ENCODE peak calls at places on chromosome 6, in eight cellular contexts. F, N, U, Z, M, D, J and R are unnamed samples. For H3K9me3, the result is how much of the 10 kb centered on the place peaks cover.

GRCh38 chr6:2237001-2237400 is 8.4 kb downstream of the GMDS start:
- DNase-seq in F (peak), N (no peak), U (no peak), Z (no peak), M (no peak), D (no peak), J (peak), R (no peak)

GRCh38 chr6:158619922-158620801 is 24.4 kb downstream of the DYNLT1 start:
- DNase-seq in F (no peak), N (no peak), U (no peak), Z (no peak), M (no peak), D (no peak), J (no peak), R (no peak)

GRCh38 chr6:16334671-16335070 is 96.3 kb downstream of the GMPR start:
- DNase-seq in F (peak), N (no peak), U (peak), Z (peak), M (no peak), D (peak), J (no peak), R (no peak)

GRCh38 chr6:137271245-137272183 is 52.3 kb upstream of the IFNGR1 start:
- DNase-seq in F (peak), N (peak), U (peak), Z (peak), M (no peak), D (no peak), J (peak), R (no peak)

GRCh38 chr6:16742116-16742515 is 19.1 kb downstream of the ATXN1 start:
- DNase-seq in F (peak), N (no peak), U (no peak), Z (no peak), M (no peak), D (no peak), J (no peak), R (no peak)

GRCh38 chr6:127118505-127119360 is at the start of gene RSPO3:
- DNase-seq in F (peak), N (no peak), U (peak), Z (peak), M (no peak), D (no peak), J (no peak), R (no peak)

GRCh38 chr6:163199371-163199770 is 215.1 kb upstream of the QKI start:
- DNase-seq in F (no peak), N (no peak), U (no peak), Z (no peak), M (no peak), D (no peak), J (no peak), R (no peak)

GRCh38 chr6:74690365-74690764 is 515.5 kb downstream of the COL12A1 start:
- DNase-seq in F (peak), N (no peak), U (no peak), Z (no peak), M (no peak), D (no peak), J (no peak), R (no peak)

GRCh38 chr6:108697646-108698161 is 137.0 kb downstream of the FOXO3 start:
- DNase-seq in F (no peak), N (no peak), U (no peak), Z (no peak), M (no peak), D (no peak), J (no peak), R (no peak)

GRCh38 chr6:68634503-68635411 is at the start of gene ADGRB3:
- DNase-seq in F (peak), N (peak), U (peak), Z (peak), M (peak), D (peak), J (no peak), R (no peak)

GRCh38 chr6:22512716-22513452 is 56.5 kb upstream of the HDGFL1 start:
- DNase-seq in F (no peak), N (no peak), U (no peak), Z (peak), M (no peak), D (no peak), J (no peak), R (no peak)

GRCh38 chr6:76697585-76697984 is 625.1 kb upstream of the IMPG1 start:
- DNase-seq in F (peak), N (no peak), U (no peak), Z (no peak), M (no peak), D (no peak), J (no peak), R (no peak)

GRCh38 chr6:152225231-152225934 is 411.8 kb downstream of the SYNE1 start:
- DNase-seq in F (peak), N (no peak), U (no peak), Z (no peak), M (no peak), D (no peak), J (no peak), R (no peak)

GRCh38 chr6:86916393-86916792 is 20.9 kb upstream of the HTR1E start:
- DNase-seq in F (no peak), N (no peak), U (no peak), Z (no peak), M (no peak), D (no peak), J (no peak), R (no peak)

GRCh38 chr6:39752835-39753744 is 27.9 kb upstream of the KIF6 start:
- DNase-seq in F (no peak), N (no peak), U (no peak), Z (no peak), M (no peak), D (no peak), J (no peak), R (no peak)

GRCh38 chr6:135922170-135922569 is 70.7 kb downstream of the PDE7B start:
- DNase-seq in F (peak), N (no peak), U (no peak), Z (peak), M (no peak), D (peak), J (peak), R (no peak)

GRCh38 chr6:28867078-28867414 is 56.7 kb downstream of the TRIM27 start:
- DNase-seq in F (peak), N (no peak), U (no peak), Z (peak), M (no peak), D (no peak), J (no peak), R (no peak)

GRCh38 chr6:45026003-45026516 is 302.1 kb upstream of the RUNX2 start:
- DNase-seq in F (no peak), N (peak), U (no peak), Z (no peak), M (no peak), D (no peak), J (no peak), R (no peak)

GRCh38 chr6:116836943-116837342 is 8.1 kb upstream of the GPRC6A start:
- DNase-seq in F (no peak), N (peak), U (no peak), Z (no peak), M (no peak), D (no peak), J (no peak), R (no peak)

GRCh38 chr6:68196645-68197044 is 438.4 kb upstream of the ADGRB3 start:
- DNase-seq in F (peak), N (peak), U (no peak), Z (no peak), M (no peak), D (no peak), J (no peak), R (no peak)

GRCh38 chr6:22067127-22067526 is 229.7 kb downstream of the PRL start:
- DNase-seq in F (no peak), N (no peak), U (no peak), Z (no peak), M (no peak), D (no peak), J (no peak), R (no peak)

GRCh38 chr6:154408906-154409500 is 52.4 kb upstream of the IPCEF1 start:
- DNase-seq in F (peak), N (no peak), U (peak), Z (no peak), M (no peak), D (peak), J (no peak), R (no peak)

GRCh38 chr6:30886897-30887255 is 2.6 kb downstream of the DDR1 start:
- DNase-seq in F (no peak), N (no peak), U (no peak), Z (no peak), M (no peak), D (no peak), J (no peak), R (no peak)

GRCh38 chr6:144343736-144344428 is 58.7 kb downstream of the UTRN start:
- DNase-seq in F (no peak), N (peak), U (no peak), Z (no peak), M (no peak), D (no peak), J (no peak), R (no peak)

GRCh38 chr6:8180327-8181161 is 78.2 kb upstream of the EEF1E1 start:
- DNase-seq in F (peak), N (no peak), U (no peak), Z (no peak), M (no peak), D (no peak), J (no peak), R (no peak)

GRCh38 chr6:3063733-3064700 is 4.3 kb upstream of the RIPK1 start:
- DNase-seq in F (peak), N (peak), U (peak), Z (peak), M (peak), D (peak), J (no peak), R (peak)

GRCh38 chr6:101348816-101349215 is 44.7 kb upstream of the GRIK2 start:
- DNase-seq in F (no peak), N (no peak), U (no peak), Z (no peak), M (no peak), D (no peak), J (no peak), R (no peak)

GRCh38 chr6:75130784-75131183 is 75.1 kb downstream of the COL12A1 start:
- DNase-seq in F (peak), N (no peak), U (no peak), Z (no peak), M (no peak), D (no peak), J (no peak), R (no peak)

GRCh38 chr6:33848498-33848897 is 44.7 kb upstream of the MLN start:
- DNase-seq in F (no peak), N (no peak), U (no peak), Z (no peak), M (no peak), D (no peak), J (no peak), R (no peak)

GRCh38 chr6:121645100-121645745 is 209.8 kb downstream of the GJA1 start:
- DNase-seq in F (peak), N (no peak), U (no peak), Z (no peak), M (no peak), D (no peak), J (no peak), R (no peak)

GRCh38 chr6:26223677-26224546 is 136.7 kb downstream of the HFE start:
- DNase-seq in F (peak), N (peak), U (peak), Z (peak), M (peak), D (peak), J (no peak), R (peak)

GRCh38 chr6:128500017-128500416 is 20.4 kb downstream of the PTPRK start:
- DNase-seq in F (peak), N (peak), U (no peak), Z (peak), M (no peak), D (no peak), J (no peak), R (no peak)

GRCh38 chr6:104604643-104605042 is 255.1 kb downstream of the HACE1 start:
- DNase-seq in F (no peak), N (no peak), U (no peak), Z (no peak), M (no peak), D (no peak), J (no peak), R (no peak)
- H3K4me3 ChIP-seq in F (no peak), N (no peak), U (no peak), Z (no peak), M (no peak), D (no peak), J (no peak), R (no peak)

GRCh38 chr6:170093276-170093657 is 197.6 kb downstream of the DLL1 start:
- DNase-seq in F (no peak), N (no peak), U (no peak), Z (no peak), M (no peak), D (peak), J (no peak), R (no peak)
- H3K9me3 ChIP-seq in F (under half), N (under half), U (under half), Z (under half), M (under half), D (under half), J (under half), R (under half)

GRCh38 chr6:12012566-12013367 is 655 bp downstream of the HIVEP1 start:
- DNase-seq in F (peak), N (peak), U (peak), Z (peak), M (peak), D (peak), J (no peak), R (peak)
- H3K4me3 ChIP-seq in F (peak), N (peak), U (peak), Z (peak), M (peak), D (peak), J (peak), R (peak)

GRCh38 chr6:118017301-118017854 is 110.3 kb downstream of the SLC35F1 start:
- DNase-seq in F (no peak), N (no peak), U (no peak), Z (no peak), M (no peak), D (no peak), J (no peak), R (no peak)

DNA sequence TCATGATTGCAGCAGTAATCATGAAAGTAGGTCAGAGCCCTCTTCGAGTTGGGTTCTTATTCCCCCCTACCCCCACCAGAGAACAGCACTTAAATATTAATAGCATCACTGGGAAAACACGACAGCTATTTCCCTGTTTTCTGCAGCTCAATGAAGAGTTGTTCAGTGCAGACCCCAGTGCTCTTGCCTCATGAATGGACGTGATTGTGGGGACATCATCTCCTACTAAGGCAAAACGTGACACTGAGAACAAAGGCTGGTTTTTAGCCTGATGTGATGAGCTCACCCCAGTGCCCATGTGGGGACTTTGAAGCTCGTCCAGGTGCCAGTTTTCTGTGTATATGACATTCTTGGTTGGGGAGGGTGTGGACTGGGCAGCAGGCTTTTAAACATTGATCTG is 105.9 kb downstream of the SLC35F1 start:
- DNase-seq in F (no peak), N (peak), U (no peak), Z (no peak), M (no peak), D (no peak), J (no peak), R (no peak)
- H3K9me3 ChIP-seq in F (under half), N (under half), U (under half), Z (under half), M (under half), D (under half), J (under half), R (under half)

GRCh38 chr6:5149891-5150290 is 64.8 kb downstream of the PPP1R3G start:
- DNase-seq in F (no peak), N (no peak), U (no peak), Z (no peak), M (no peak), D (no peak), J (no peak), R (no peak)
- H3K4me3 ChIP-seq in F (no peak), N (no peak), U (no peak), Z (no peak), M (no peak), D (no peak), J (no peak), R (no peak)

DNA sequence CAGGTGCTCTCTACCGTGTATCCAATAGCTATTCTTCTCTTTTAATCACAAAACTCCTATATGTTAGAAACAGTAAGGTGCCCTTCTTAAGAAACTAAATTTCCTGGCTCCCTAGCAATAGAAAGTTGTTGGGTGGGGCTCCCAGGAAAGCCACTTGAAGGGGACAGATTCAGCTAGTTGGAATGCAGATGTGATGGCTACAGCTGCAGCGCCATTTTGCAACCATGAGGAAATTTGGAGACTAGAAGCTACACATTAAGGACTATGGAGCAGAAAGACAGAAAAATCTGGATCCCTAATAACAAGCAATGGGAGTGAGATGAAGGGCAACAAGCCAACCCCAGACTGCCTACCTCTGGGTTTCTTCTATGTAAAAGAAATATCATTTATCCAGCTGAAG is 108.8 kb upstream of the AFDN start:
- DNase-seq in F (no peak), N (no peak), U (no peak), Z (no peak), M (no peak), D (no peak), J (no peak), R (no peak)
- H3K9me3 ChIP-seq in F (under half), N (under half), U (under half), Z (under half), M (under half), D (under half), J (under half), R (under half)

DNA sequence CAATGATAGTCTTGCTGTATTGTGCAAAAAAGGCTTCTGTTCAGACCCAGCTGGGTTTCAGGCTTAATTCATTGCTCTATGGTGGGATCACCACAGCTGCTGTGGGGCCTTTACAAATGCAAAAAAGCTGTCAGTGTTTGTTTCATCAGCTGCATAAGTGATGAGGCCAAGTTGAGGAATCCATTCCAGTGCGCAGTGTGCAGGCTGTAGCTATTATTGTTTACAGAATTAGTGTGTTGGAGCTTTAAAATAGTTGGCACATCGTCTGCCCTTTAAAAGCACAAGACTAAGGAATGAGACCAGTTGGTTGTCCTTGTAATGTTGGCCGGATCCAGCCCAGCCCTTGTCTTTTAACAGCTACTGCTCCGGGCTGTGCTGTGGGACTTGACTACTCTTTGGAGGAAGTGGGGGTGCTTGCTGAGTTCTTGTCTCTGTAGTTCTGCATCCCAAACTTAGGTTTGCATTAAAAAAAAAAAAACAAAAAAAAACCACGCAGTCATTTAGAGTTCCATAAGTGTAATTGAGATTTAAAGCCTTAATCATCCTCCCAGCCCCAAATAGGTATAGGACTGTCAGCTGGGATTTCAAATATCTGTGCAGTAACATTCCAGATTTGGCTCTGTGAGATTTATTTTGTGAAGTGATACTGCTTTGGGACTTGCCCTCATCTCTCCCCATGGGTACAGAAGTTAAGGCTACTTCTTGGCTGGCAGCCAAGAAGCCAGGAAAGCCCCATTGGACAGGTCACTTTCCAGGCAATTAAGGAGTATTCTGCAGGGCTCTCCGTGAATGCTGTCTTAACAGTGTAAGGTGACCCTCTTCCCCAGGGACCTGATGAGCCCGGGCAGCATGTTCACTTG is 19.3 kb downstream of the JARID2 start:
- DNase-seq in F (peak), N (no peak), U (no peak), Z (no peak), M (peak), D (peak), J (no peak), R (no peak)
- H3K4me3 ChIP-seq in F (no peak), N (no peak), U (no peak), Z (no peak), M (peak), D (peak), J (no peak), R (peak)

GRCh38 chr6:155949256-155949655 is 493.6 kb upstream of the NOX3 start:
- DNase-seq in F (no peak), N (no peak), U (no peak), Z (no peak), M (no peak), D (no peak), J (no peak), R (no peak)

GRCh38 chr6:155939253-155939652 is 483.6 kb upstream of the NOX3 start:
- DNase-seq in F (no peak), N (no peak), U (no peak), Z (no peak), M (no peak), D (no peak), J (no peak), R (no peak)

GRCh38 chr6:155946860-155947259 is 491.2 kb upstream of the NOX3 start:
- DNase-seq in F (no peak), N (no peak), U (no peak), Z (no peak), M (no peak), D (no peak), J (no peak), R (no peak)

GRCh38 chr6:155943635-155944034 is 488.0 kb upstream of the NOX3 start:
- DNase-seq in F (peak), N (no peak), U (no peak), Z (no peak), M (no peak), D (no peak), J (no peak), R (no peak)
- H3K9me3 ChIP-seq in F (under half), N (under half), U (under half), Z (under half), M (under half), D (under half), J (under half), R (under half)